ENCODE peak calls at places on chromosomes 12 and 14, in ten cellular contexts. H is adipocyte; Z is tibial artery; S is psoas muscle; R is upper lobe of left lung; B is BJ; C is adrenal gland; Q is fibroblast of the aortic adventitia; F is CD8-positive, alpha-beta memory T cell; X is AG04450. N is an unnamed sample.

GRCh38 chr12:1030779-1031178 is 39.8 kb downstream of the ERC1 start:
- DNase-seq in Q (no peak), C (no peak), R (no peak), H (no peak), F (no peak), X (no peak), Z (no peak), S (no peak), B (no peak), N (no peak)

GRCh38 chr12:206746-207440 is 7.1 kb downstream of the SLC6A12 start:
- DNase-seq in H (no peak), Q (no peak), F (no peak), R (no peak), X (no peak), S (no peak), B (no peak), C (no peak), Z (no peak), N (no peak)

GRCh38 chr12:103969391-103969790 is 3.7 kb downstream of the TDG start:
- DNase-seq in R (no peak), C (no peak), Z (no peak), X (no peak), B (no peak), H (peak; percentile 48), F (no peak), Q (peak; percentile 23), S (no peak), N (no peak)

GRCh38 chr12:7180685-7181084 is 8.8 kb upstream of the PEX5 start:
- DNase-seq in X (no peak), R (no peak), Q (no peak), C (no peak), Z (no peak), H (no peak), F (no peak), B (no peak), S (no peak), N (no peak)

GRCh38 chr12:57237952-57238853 is 8.7 kb downstream of the SHMT2 start:
- DNase-seq in S (peak; percentile 68), X (no peak), Z (no peak), Q (no peak), R (no peak), C (no peak), H (no peak), B (no peak), F (peak; percentile 21), N (no peak)

GRCh38 chr14:24289649-24290283 is 9.8 kb downstream of the DHRS1 start:
- DNase-seq in F (no peak), H (no peak), C (no peak), X (no peak), B (no peak), Q (no peak), R (no peak), Z (no peak), S (no peak), N (no peak)

GRCh38 chr12:45670339-45671065 is 59.0 kb upstream of the ARID2 start:
- DNase-seq in B (no peak), S (no peak), X (no peak), C (no peak), F (peak; percentile 42), R (no peak), Q (no peak), H (no peak), Z (no peak), N (no peak)

GRCh38 chr12:60836651-60837050 is 1240.8 kb downstream of the SLC16A7 start:
- DNase-seq in F (no peak), S (no peak), Q (no peak), C (no peak), X (no peak), B (no peak), Z (no peak), H (no peak), R (no peak), N (no peak)

GRCh38 chr14:92160619-92161018 is 38.9 kb downstream of the CPSF2 start:
- DNase-seq in H (peak; percentile 93), Z (peak; percentile 29), F (no peak), X (peak; percentile 34), C (peak; percentile 68), B (peak; percentile 34), S (no peak), Q (peak; percentile 86), R (peak; percentile 30), N (no peak)

GRCh38 chr12:131862994-131863710 is 31.3 kb upstream of the ULK1 start:
- DNase-seq in X (no peak), R (no peak), H (peak; percentile 56), B (no peak), S (no peak), C (no peak), Q (no peak), Z (no peak), F (no peak), N (no peak)

GRCh38 chr12:131860472-131861260 is 32.5 kb downstream of the MMP17 start:
- DNase-seq in X (no peak), Q (peak; percentile 80), F (no peak), R (peak; percentile 82), Z (peak; percentile 35), B (peak; percentile 62), S (peak; percentile 85), C (peak; percentile 68), H (peak; percentile 86), N (peak; percentile 14)

GRCh38 chr12:131862084-131862441 is 32.4 kb upstream of the ULK1 start:
- DNase-seq in X (no peak), Z (no peak), H (no peak), B (no peak), Q (no peak), C (no peak), F (no peak), S (no peak), R (no peak), N (no peak)

GRCh38 chr12:131862600-131862993 is 31.8 kb upstream of the ULK1 start:
- DNase-seq in Z (no peak), Q (no peak), X (no peak), R (no peak), B (no peak), S (no peak), C (no peak), H (no peak), F (no peak), N (no peak)

DNA sequence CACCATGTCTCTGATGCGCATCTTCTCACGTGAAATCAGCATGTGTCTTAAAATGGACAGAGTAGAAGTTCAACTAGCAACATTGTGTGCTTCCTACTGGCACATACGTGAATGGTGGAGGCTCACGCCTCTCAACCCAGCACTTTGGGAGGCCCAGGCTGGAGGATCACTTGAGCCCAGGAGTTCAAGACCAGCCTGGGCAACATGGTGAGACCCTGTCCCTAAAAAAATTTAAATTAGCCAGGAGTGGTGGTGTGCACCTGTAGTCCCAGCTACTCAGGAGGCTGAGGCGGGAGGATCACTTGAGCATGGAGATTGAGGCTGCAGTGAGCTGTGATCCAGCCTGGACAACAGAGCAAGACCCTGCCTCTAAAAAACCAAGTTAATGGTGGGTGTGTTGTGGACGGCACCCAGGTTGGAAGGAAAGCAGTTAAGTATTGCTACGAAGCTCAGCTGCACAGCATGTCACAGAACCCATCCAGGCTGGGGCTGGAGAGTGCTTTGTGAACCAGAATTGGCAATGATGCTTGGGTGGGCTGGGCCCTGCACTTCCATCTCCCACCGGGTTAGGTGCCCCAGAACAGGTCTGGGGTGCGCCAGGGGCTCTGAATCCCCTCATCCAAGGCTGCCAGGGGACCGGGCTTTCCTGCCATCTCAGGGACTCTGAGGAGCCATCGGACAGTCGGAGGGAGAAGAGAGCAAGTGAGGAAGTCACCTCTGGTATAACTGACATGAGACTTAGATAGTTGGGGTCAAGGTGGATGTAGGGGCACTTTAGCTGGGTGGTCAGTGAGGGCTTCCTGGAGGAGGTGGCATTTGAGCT is 33.0 kb upstream of the ULK1 start:
- DNase-seq in Z (no peak), R (no peak), Q (no peak), H (no peak), C (no peak), B (no peak), S (no peak), F (no peak), X (no peak), N (no peak)
- H3K4me3 ChIP-seq in Z (no peak overlapping the region), R (no peak overlapping the region), Q (no peak overlapping the region), H (no peak overlapping the region), C (no peak overlapping the region), B (no peak overlapping the region), S (no peak overlapping the region), F (no peak overlapping the region), X (no peak overlapping the region), N (no peak overlapping the region)

GRCh38 chr12:125853670-125854069 is 788.4 kb downstream of the AACS start:
- DNase-seq in S (no peak), R (no peak), B (no peak), F (no peak), Z (no peak), H (no peak), C (no peak), Q (no peak), X (no peak), N (no peak)
- H3K4me3 ChIP-seq in S (no peak overlapping the region), R (no peak overlapping the region), B (no peak overlapping the region), F (no peak overlapping the region), Z (no peak overlapping the region), H (no peak overlapping the region), C (no peak overlapping the region), Q (no peak overlapping the region), X (no peak overlapping the region), N (no peak overlapping the region)

GRCh38 chr12:25051583-25052190 is 102.8 kb upstream of the BCAT1 start:
- DNase-seq in Q (no peak), C (no peak), Z (no peak), X (no peak), F (peak; percentile 81), B (no peak), H (no peak), S (no peak), R (peak; percentile 24), N (no peak)
- H3K4me3 ChIP-seq in Q (no peak overlapping the region), C (no peak overlapping the region), Z (no peak overlapping the region), X (no peak overlapping the region), F (peak overlapping the region; percentile 64), B (no peak overlapping the region), H (no peak overlapping the region), S (peak overlapping the region; percentile 45), R (no peak overlapping the region), N (no peak overlapping the region)

GRCh38 chr14:103527408-103528157 is 1.4 kb upstream of the TRMT61A start:
- DNase-seq in R (no peak), Z (no peak), B (no peak), C (no peak), S (no peak), Q (peak; percentile 34), H (no peak), X (no peak), F (no peak), N (peak; percentile 40)
- H3K4me3 ChIP-seq in R (no peak overlapping the region), Z (peak overlapping the region; percentile 92), B (peak overlapping the region; percentile 57), C (no peak overlapping the region), S (peak overlapping the region; percentile 84), Q (peak overlapping the region; percentile 63), H (peak overlapping the region; percentile 85), X (no peak overlapping the region), F (no peak overlapping the region), N (no peak overlapping the region)

GRCh38 chr12:52010692-52011601 is 4.2 kb downstream of the TAMALIN start:
- DNase-seq in R (no peak), F (no peak), X (no peak), Z (no peak), S (peak; percentile 39), B (no peak), Q (no peak), H (no peak), C (no peak), N (no peak)
- H3K4me3 ChIP-seq in R (no peak overlapping the region), F (no peak overlapping the region), X (peak overlapping the region; percentile 43), Z (no peak overlapping the region), S (peak overlapping the region; percentile 43), B (no peak overlapping the region), Q (peak overlapping the region; percentile 57), H (peak overlapping the region; percentile 38), C (no peak overlapping the region), N (no peak overlapping the region)

GRCh38 chr14:19974844-19975243 is 547 bp upstream of the OR4K15 start:
- DNase-seq in B (no peak), R (no peak), X (no peak), H (no peak), C (no peak), Q (no peak), F (peak; percentile 58), Z (no peak), S (no peak), N (no peak)
- H3K4me3 ChIP-seq in B (no peak overlapping the region), R (no peak overlapping the region), X (no peak overlapping the region), H (no peak overlapping the region), C (no peak overlapping the region), Q (no peak overlapping the region), F (no peak overlapping the region), Z (no peak overlapping the region), S (no peak overlapping the region), N (no peak overlapping the region)

N was measured in mucosa of descending colon.